ENCODE peak calls at places on chromosomes 5 and 9, in eight cellular contexts. One of them, this sample, is unnamed.

GRCh38 chr5:63963080-63963735 is 963 bp upstream of the HTR1A start:
- DNase-seq in HCT116: peak
- DNase-seq in A549: peak
- DNase-seq in K562: peak
- DNase-seq in sigmoid colon: no peak
- DNase-seq in H1: no peak
- DNase-seq in spleen: no peak
- DNase-seq in uterus: no peak
- DNase-seq in this sample: peak

GRCh38 chr5:148397968-148398595 is 14.3 kb downstream of the FBXO38 start:
- DNase-seq in H1: peak
- DNase-seq in uterus: no peak
- DNase-seq in A549: no peak
- DNase-seq in sigmoid colon: no peak
- DNase-seq in K562: peak
- DNase-seq in HCT116: no peak
- DNase-seq in spleen: no peak
- DNase-seq in this sample: peak

GRCh38 chr9:29793970-29794369 is 2220.7 kb upstream of the C9orf72 start:
- DNase-seq in HCT116: no peak
- DNase-seq in uterus: no peak
- DNase-seq in K562: no peak
- DNase-seq in spleen: no peak
- DNase-seq in H1: no peak
- DNase-seq in A549: no peak
- DNase-seq in sigmoid colon: no peak
- DNase-seq in this sample: no peak

GRCh38 chr9:130500340-130500771 is 55.6 kb downstream of the ASS1 start:
- DNase-seq in A549: no peak
- DNase-seq in HCT116: no peak
- DNase-seq in K562: no peak
- DNase-seq in H1: no peak
- DNase-seq in spleen: no peak
- DNase-seq in sigmoid colon: no peak
- DNase-seq in uterus: no peak
- DNase-seq in this sample: peak

GRCh38 chr9:28882528-28882927 is 1309.2 kb upstream of the C9orf72 start:
- DNase-seq in A549: no peak
- DNase-seq in spleen: no peak
- DNase-seq in K562: no peak
- DNase-seq in HCT116: no peak
- DNase-seq in H1: no peak
- DNase-seq in uterus: no peak
- DNase-seq in sigmoid colon: no peak
- DNase-seq in this sample: no peak

GRCh38 chr5:111069839-111070238 is 1.7 kb upstream of the TSLP start:
- DNase-seq in K562: no peak
- DNase-seq in HCT116: no peak
- DNase-seq in uterus: no peak
- DNase-seq in sigmoid colon: no peak
- DNase-seq in spleen: no peak
- DNase-seq in H1: no peak
- DNase-seq in A549: no peak
- DNase-seq in this sample: no peak

GRCh38 chr5:175696139-175696854 is 38.4 kb downstream of the HRH2 start:
- DNase-seq in HCT116: peak
- DNase-seq in K562: peak
- DNase-seq in H1: peak
- DNase-seq in spleen: peak
- DNase-seq in uterus: peak
- DNase-seq in A549: peak
- DNase-seq in sigmoid colon: peak
- DNase-seq in this sample: peak

GRCh38 chr5:378301-378891 is 56.9 kb downstream of the AHRR start:
- DNase-seq in HCT116: no peak
- DNase-seq in K562: no peak
- DNase-seq in sigmoid colon: peak
- DNase-seq in H1: no peak
- DNase-seq in spleen: peak
- DNase-seq in A549: no peak
- DNase-seq in uterus: peak
- DNase-seq in this sample: no peak

DNA sequence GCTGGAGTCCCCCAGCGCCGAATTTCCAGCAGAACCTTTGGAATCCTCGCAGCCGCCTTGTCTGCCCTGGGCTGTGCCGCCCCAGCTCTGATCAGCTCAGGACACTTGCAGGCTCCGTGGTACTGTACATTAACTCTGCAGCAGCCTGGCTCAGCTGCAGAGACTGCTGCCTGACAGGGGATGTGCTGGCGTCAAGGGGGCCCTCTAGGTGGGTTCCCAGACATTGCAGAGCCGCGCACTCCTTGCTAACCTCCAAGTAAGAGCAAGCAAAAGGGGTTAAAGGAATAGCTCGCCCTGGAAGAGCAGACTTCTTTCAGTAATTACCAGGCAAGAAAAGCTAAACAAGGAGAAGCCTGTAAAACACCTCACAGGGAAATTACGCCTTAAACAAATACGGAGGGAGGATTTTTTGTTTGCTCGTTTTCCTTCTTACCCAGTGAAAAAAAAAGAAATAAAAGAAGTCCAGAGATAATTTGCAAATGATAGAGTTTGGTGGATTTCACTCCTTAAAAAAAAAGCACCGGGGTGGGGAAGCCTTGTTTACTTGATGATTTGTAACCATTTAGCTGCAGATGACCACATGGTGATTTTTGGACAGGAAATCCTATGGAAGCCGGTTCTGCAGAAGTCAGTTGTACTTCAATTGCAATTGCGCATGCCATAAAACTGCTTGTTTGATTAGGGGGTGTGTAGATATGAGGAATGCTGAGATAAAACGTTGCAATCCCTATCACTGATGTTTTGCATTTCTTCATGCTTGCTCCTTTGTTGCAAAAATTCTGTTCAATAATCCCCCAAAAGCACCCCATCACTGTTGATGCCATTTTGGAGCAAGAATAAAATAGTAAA is 305.8 kb downstream of the PDE4D start:
- DNase-seq in H1: peak
- DNase-seq in A549: peak
- DNase-seq in sigmoid colon: peak
- DNase-seq in K562: no peak
- DNase-seq in uterus: no peak
- DNase-seq in spleen: no peak
- DNase-seq in HCT116: no peak
- DNase-seq in this sample: peak
- TF ChIP-seq CTCF in H1: peak
- TF ChIP-seq CTCF in A549: peak
- TF ChIP-seq CTCF in sigmoid colon: no peak
- TF ChIP-seq CTCF in K562: no peak
- TF ChIP-seq CTCF in uterus: no peak
- TF ChIP-seq CTCF in spleen: no peak
- TF ChIP-seq CTCF in HCT116: no peak
- TF ChIP-seq CTCF in this sample: no peak

DNA sequence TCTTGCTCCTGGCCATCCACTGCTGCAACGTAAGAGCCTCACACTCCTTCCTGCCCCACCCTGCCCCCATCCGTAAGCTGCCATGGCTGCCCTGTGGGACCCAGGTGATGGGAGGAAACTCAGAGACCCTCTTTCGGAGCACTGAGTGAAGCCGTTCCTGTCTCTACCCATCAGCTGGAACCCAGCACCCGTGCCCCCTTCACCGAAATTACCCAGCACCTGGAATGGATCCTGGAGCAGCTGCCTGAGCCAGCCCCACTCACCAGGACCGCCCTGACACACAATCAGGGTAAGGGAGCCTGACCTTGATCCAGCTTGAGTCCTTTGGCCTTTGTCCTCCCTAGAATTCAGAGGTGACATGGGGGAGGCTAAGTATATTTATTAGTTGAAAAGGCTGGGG is 3.2 kb downstream of the TESK1 start:
- DNase-seq in K562: no peak
- DNase-seq in uterus: no peak
- DNase-seq in sigmoid colon: no peak
- DNase-seq in spleen: no peak
- DNase-seq in HCT116: no peak
- DNase-seq in H1: no peak
- DNase-seq in A549: no peak
- DNase-seq in this sample: no peak
- H3K27ac ChIP-seq in K562: no peak
- H3K27ac ChIP-seq in uterus: no peak
- H3K27ac ChIP-seq in sigmoid colon: no peak
- H3K27ac ChIP-seq in spleen: no peak
- H3K27ac ChIP-seq in HCT116: no peak
- H3K27ac ChIP-seq in H1: no peak
- H3K27ac ChIP-seq in A549: no peak
- H3K27ac ChIP-seq in this sample: no peak

GRCh38 chr9:93451762-93452709 is 551 bp downstream of the FAM120A start:
- DNase-seq in HCT116: no peak
- DNase-seq in spleen: peak
- DNase-seq in H1: no peak
- DNase-seq in A549: no peak
- DNase-seq in sigmoid colon: peak
- DNase-seq in uterus: peak
- DNase-seq in K562: peak
- DNase-seq in this sample: peak

GRCh38 chr9:93447642-93448041 is 3.8 kb upstream of the FAM120A start:
- DNase-seq in sigmoid colon: no peak
- DNase-seq in A549: no peak
- DNase-seq in uterus: no peak
- DNase-seq in H1: no peak
- DNase-seq in HCT116: no peak
- DNase-seq in K562: no peak
- DNase-seq in spleen: no peak
- DNase-seq in this sample: no peak

GRCh38 chr9:93452710-93453046 is 703 bp downstream of the FAM120AOS start:
- DNase-seq in K562: no peak
- DNase-seq in spleen: peak
- DNase-seq in sigmoid colon: no peak
- DNase-seq in HCT116: no peak
- DNase-seq in H1: no peak
- DNase-seq in A549: no peak
- DNase-seq in uterus: no peak
- DNase-seq in this sample: peak

GRCh38 chr9:93453047-93453914 is at the start of gene FAM120AOS:
- DNase-seq in A549: peak
- DNase-seq in sigmoid colon: peak
- DNase-seq in K562: peak
- DNase-seq in H1: peak
- DNase-seq in uterus: peak
- DNase-seq in HCT116: peak
- DNase-seq in spleen: peak
- DNase-seq in this sample: peak

DNA sequence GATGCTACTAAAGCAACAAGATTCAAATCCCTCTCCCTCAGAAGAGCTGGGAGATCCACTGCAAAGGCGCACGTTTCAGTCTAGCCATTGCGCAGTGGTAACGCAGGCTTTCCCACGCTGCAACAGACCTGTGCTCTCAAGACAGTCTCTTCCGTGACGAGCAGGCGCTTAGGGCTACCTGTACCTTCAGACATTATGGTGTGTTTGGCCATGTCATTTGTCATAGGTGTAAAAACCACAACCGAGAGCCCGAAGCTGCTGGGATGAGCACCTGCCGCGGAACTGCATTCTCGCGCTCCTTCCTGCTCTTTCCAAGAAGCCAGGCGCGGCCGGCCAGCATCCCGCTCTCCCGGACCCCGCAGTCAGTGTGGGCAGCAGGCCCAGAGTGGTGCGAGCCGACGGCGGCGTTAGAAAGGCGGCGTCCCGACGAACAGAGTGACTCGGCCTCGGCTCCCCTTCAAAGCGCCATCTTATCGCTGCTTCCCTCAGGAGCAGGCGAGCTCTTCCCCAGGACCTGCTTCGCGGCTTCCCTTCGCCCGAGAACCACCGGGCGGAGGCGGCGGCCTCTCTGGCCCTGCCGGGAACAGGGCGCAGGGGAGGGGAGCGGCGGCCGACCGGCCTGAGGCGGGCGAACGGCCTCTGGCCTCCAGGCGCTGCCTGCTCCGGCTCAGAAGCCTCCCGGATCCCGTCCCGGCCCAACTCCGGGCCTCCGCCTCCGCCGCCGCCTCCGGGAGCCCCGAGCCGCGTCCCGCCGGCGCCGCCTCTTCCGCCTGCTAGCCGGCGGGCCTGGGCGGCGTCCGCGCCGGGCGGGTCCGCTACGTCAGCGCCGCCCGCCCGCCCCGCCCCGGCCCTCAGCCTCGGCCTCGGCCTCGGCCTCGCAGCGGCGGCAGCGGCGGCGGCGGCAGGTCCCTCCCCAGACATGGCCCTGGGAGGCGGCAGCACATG is at the start of gene FAM120A:
- DNase-seq in H1: no peak
- DNase-seq in sigmoid colon: peak
- DNase-seq in uterus: peak
- DNase-seq in spleen: peak
- DNase-seq in K562: peak
- DNase-seq in A549: peak
- DNase-seq in HCT116: peak
- DNase-seq in this sample: peak
- TF ChIP-seq POLR2A in H1: peak
- TF ChIP-seq POLR2A in sigmoid colon: peak
- TF ChIP-seq POLR2A in uterus: peak
- TF ChIP-seq POLR2A in spleen: peak
- TF ChIP-seq POLR2A in K562: peak
- TF ChIP-seq POLR2A in A549: peak
- TF ChIP-seq POLR2A in HCT116: peak
- TF ChIP-seq POLR2A in this sample: peak

GRCh38 chr5:52854949-52855348 is 67.2 kb downstream of the ITGA1 start:
- DNase-seq in K562: no peak
- DNase-seq in sigmoid colon: no peak
- DNase-seq in H1: no peak
- DNase-seq in A549: no peak
- DNase-seq in spleen: no peak
- DNase-seq in HCT116: no peak
- DNase-seq in uterus: no peak
- DNase-seq in this sample: no peak

GRCh38 chr5:52856564-52856963 is 68.8 kb downstream of the ITGA1 start:
- DNase-seq in spleen: no peak
- DNase-seq in H1: no peak
- DNase-seq in uterus: no peak
- DNase-seq in K562: no peak
- DNase-seq in sigmoid colon: no peak
- DNase-seq in HCT116: no peak
- DNase-seq in A549: no peak
- DNase-seq in this sample: no peak

GRCh38 chr5:52849544-52849943 is 61.8 kb downstream of the ITGA1 start:
- DNase-seq in HCT116: no peak
- DNase-seq in K562: no peak
- DNase-seq in spleen: no peak
- DNase-seq in sigmoid colon: no peak
- DNase-seq in A549: no peak
- DNase-seq in H1: no peak
- DNase-seq in uterus: no peak
- DNase-seq in this sample: no peak

GRCh38 chr5:52859619-52860018 is 71.9 kb downstream of the ITGA1 start:
- DNase-seq in spleen: no peak
- DNase-seq in uterus: no peak
- DNase-seq in A549: no peak
- DNase-seq in HCT116: no peak
- DNase-seq in H1: no peak
- DNase-seq in sigmoid colon: no peak
- DNase-seq in K562: no peak
- DNase-seq in this sample: no peak

DNA sequence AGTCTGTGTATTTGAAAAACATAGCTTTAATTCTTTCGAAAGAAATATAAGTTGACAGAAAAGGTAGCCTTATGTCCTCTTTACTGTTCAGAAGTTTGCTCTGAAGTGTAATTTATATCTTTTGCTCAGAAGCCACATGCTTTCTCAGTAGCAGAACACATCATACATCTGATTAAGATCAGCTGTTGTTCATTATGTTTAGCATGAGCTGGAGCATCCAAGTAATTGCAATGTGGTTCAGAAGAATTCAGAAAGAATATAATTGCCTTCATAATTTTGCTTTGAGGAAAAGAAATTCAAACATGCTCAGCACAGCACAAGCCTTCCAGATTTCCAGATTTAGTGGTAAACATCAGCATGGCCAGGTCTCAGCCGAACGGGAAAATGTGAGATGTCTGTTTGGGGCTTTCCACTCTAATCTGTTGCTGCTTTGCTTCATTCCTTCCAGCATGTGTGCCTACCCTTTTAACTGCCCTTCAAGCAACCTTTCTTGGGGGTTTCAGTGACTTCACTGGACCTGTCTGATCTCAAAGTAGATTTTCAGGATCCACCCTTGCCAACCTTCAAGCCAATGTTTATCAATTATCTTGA is 66.0 kb downstream of the ITGA1 start:
- DNase-seq in uterus: no peak
- DNase-seq in H1: no peak
- DNase-seq in spleen: no peak
- DNase-seq in HCT116: no peak
- DNase-seq in K562: no peak
- DNase-seq in A549: no peak
- DNase-seq in sigmoid colon: no peak
- DNase-seq in this sample: no peak
- TF ChIP-seq CTCF in uterus: no peak
- TF ChIP-seq CTCF in H1: no peak
- TF ChIP-seq CTCF in spleen: no peak
- TF ChIP-seq CTCF in HCT116: no peak
- TF ChIP-seq CTCF in K562: no peak
- TF ChIP-seq CTCF in A549: no peak
- TF ChIP-seq CTCF in sigmoid colon: no peak
- TF ChIP-seq CTCF in this sample: no peak